ENCODE peak calls at places on chromosomes 7 and 10, in nine cellular contexts. H is NCI-H1092; P is smooth muscle cell of the brain vasculature; Z is A549; W is naive thymus-derived CD8-positive, alpha-beta T cell; J is AG09309; U is PC-9; V is memory B cell; X is PC-3. K is an unnamed sample.

GRCh38 chr7:38806912-38807311 is 102.1 kb downstream of the VPS41 start:
- DNase-seq in P (no peak), J (no peak), Z (no peak), V (no peak), W (no peak), H (no peak), U (no peak), X (no peak), K (no peak)

GRCh38 chr7:30559566-30559965 is 35.1 kb upstream of the GARS1 start:
- DNase-seq in V (no peak), X (peak; percentile 13), H (no peak), J (no peak), U (no peak), P (no peak), Z (no peak), W (no peak), K (no peak)

GRCh38 chr10:20406607-20407188 is 490.4 kb downstream of the NEBL start:
- DNase-seq in J (no peak), P (no peak), W (no peak), U (no peak), X (no peak), V (no peak), H (no peak), Z (no peak), K (no peak)

GRCh38 chr7:41447106-41448042 is 255.5 kb downstream of the INHBA start:
- DNase-seq in U (no peak), X (no peak), J (no peak), H (no peak), Z (no peak), V (no peak), W (no peak), P (no peak), K (no peak)

GRCh38 chr10:62761115-62761514 is 43.4 kb upstream of the ADO start:
- DNase-seq in V (no peak), J (no peak), H (no peak), U (no peak), X (peak; percentile 76), P (no peak), W (no peak), Z (no peak), K (no peak)

GRCh38 chr7:158865462-158865922 is 9.1 kb downstream of the DYNC2I1 start:
- DNase-seq in Z (no peak), J (no peak), V (no peak), X (no peak), P (no peak), H (no peak), U (no peak), W (no peak), K (no peak)

GRCh38 chr7:117112640-117113039 is 159.3 kb downstream of the ST7 start:
- DNase-seq in J (no peak), U (no peak), X (no peak), Z (no peak), W (no peak), H (peak; percentile 10), P (no peak), V (no peak), K (no peak)

GRCh38 chr10:17210361-17210760 is 8.9 kb upstream of the TRDMT1 start:
- DNase-seq in W (no peak), V (no peak), H (no peak), X (no peak), Z (no peak), J (no peak), P (no peak), U (no peak), K (no peak)

GRCh38 chr7:93239824-93240223 is 7.7 kb downstream of the VPS50 start:
- DNase-seq in X (no peak), U (no peak), Z (no peak), W (no peak), H (no peak), P (no peak), J (no peak), V (no peak), K (no peak)

GRCh38 chr7:24436131-24436920 is 136.9 kb upstream of the PALS2 start:
- DNase-seq in W (no peak), P (no peak), J (no peak), H (no peak), Z (no peak), V (no peak), X (no peak), U (no peak), K (no peak)

GRCh38 chr7:24334627-24335026 is 50.6 kb downstream of the NPY start:
- DNase-seq in J (no peak), X (no peak), W (no peak), U (no peak), P (no peak), V (no peak), H (no peak), Z (no peak), K (no peak)

GRCh38 chr7:101913876-101914275 is 96.5 kb downstream of the CUX1 start:
- DNase-seq in X (no peak), U (no peak), W (no peak), P (no peak), J (no peak), Z (no peak), V (no peak), H (no peak), K (no peak)

GRCh38 chr7:44321796-44322195 is 3.6 kb downstream of the CAMK2B start:
- DNase-seq in P (no peak), Z (no peak), X (no peak), W (no peak), J (no peak), H (no peak), U (no peak), V (no peak), K (no peak)

GRCh38 chr7:92717982-92718716 is 118.2 kb downstream of the CDK6 start:
- DNase-seq in P (peak; percentile 29), U (peak; percentile 26), J (no peak), W (peak; percentile 36), V (peak; percentile 20), H (peak; percentile 42), Z (peak; percentile 36), X (peak; percentile 70), K (peak; percentile 90)

GRCh38 chr7:104791065-104791464 is 222.9 kb upstream of the KMT2E start:
- DNase-seq in U (no peak), V (no peak), P (peak; percentile 4), H (no peak), Z (peak; percentile 16), W (no peak), X (peak; percentile 66), J (no peak), K (peak; percentile 48)

GRCh38 chr7:68461430-68461829 is 1136.8 kb upstream of the AUTS2 start:
- DNase-seq in V (no peak), X (no peak), W (no peak), U (no peak), J (peak; percentile 35), H (no peak), Z (peak; percentile 22), P (no peak), K (no peak)

GRCh38 chr7:13990984-13991790 is 1.7 kb upstream of the ETV1 start:
- DNase-seq in J (peak; percentile 92), P (peak; percentile 95), W (no peak), H (peak; percentile 98), X (peak; percentile 98), Z (peak; percentile 93), U (peak; percentile 98), V (no peak), K (peak; percentile 98)

GRCh38 chr10:115774721-115775120 is 498.3 kb downstream of the GFRA1 start:
- DNase-seq in V (no peak), Z (no peak), U (no peak), X (no peak), P (no peak), J (no peak), W (no peak), H (no peak), K (no peak)

GRCh38 chr7:15947749-15948148 is 261.3 kb upstream of the MEOX2 start:
- DNase-seq in H (no peak), V (no peak), P (no peak), J (no peak), W (no peak), Z (no peak), U (no peak), X (no peak), K (no peak)

GRCh38 chr7:11935905-11936304 is 103.9 kb upstream of the THSD7A start:
- DNase-seq in W (no peak), U (no peak), P (no peak), V (no peak), X (peak; percentile 43), H (no peak), J (no peak), Z (no peak), K (peak; percentile 0)

GRCh38 chr7:151179946-151180345 is 7.1 kb downstream of the ASB10 start:
- DNase-seq in J (no peak), V (no peak), X (no peak), U (no peak), P (no peak), W (no peak), H (no peak), Z (no peak), K (no peak)

GRCh38 chr7:5550385-5550784 is 126.8 kb upstream of the TNRC18 start:
- DNase-seq in U (no peak), Z (no peak), H (no peak), W (no peak), X (no peak), J (no peak), P (no peak), V (no peak), K (no peak)

GRCh38 chr10:88282876-88283275 is 300.2 kb downstream of the RNLS start:
- DNase-seq in U (no peak), W (no peak), P (no peak), X (no peak), Z (no peak), H (no peak), V (no peak), J (no peak), K (no peak)

K was measured in mammary epithelial cell.